ENCODE peak calls at places on chromosomes 7 and 10, in seven cellular contexts. V, U, W, S, R, E and I are unnamed samples. For H3K27me3 and H3K36me3, the result is how much of the 10 kb centered on the place peaks cover.

GRCh38 chr10:73907841-73908517 is 3.0 kb upstream of the PLAU start:
- DNase-seq in S (no peak), E (no peak), U (no peak), V (peak), W (no peak), R (no peak), I (peak)

GRCh38 chr10:74227697-74228424 is 76.8 kb downstream of the ADK start:
- DNase-seq in U (no peak), V (no peak), R (no peak), W (no peak), S (no peak), E (no peak), I (no peak)

GRCh38 chr7:45874408-45875131 is 1.7 kb upstream of the CCDC201 start:
- DNase-seq in W (no peak), R (no peak), U (no peak), S (peak), V (no peak), E (no peak), I (no peak)

GRCh38 chr7:37031571-37032257 is 307.4 kb upstream of the AOAH start:
- DNase-seq in U (no peak), E (peak), W (peak), R (peak), S (peak), V (peak), I (no peak)

GRCh38 chr10:19832624-19833507 is 16.6 kb downstream of the PLXDC2 start:
- DNase-seq in V (no peak), R (no peak), W (no peak), S (no peak), E (peak), U (no peak), I (no peak)

GRCh38 chr10:70167246-70167645 is 3.1 kb downstream of the SAR1A start:
- DNase-seq in W (no peak), U (no peak), S (no peak), E (no peak), R (no peak), V (no peak), I (no peak)

GRCh38 chr7:150949564-150949963 is 28.6 kb downstream of the KCNH2 start:
- DNase-seq in R (no peak), V (no peak), E (no peak), W (no peak), U (peak), S (no peak), I (no peak)

GRCh38 chr10:48464121-48464870 is 140.6 kb downstream of the ARHGAP22 start:
- DNase-seq in E (no peak), R (peak), S (no peak), U (peak), W (peak), V (no peak), I (no peak)

GRCh38 chr10:86666538-86666937 is 1.8 kb upstream of the LDB3 start:
- DNase-seq in V (no peak), R (no peak), U (no peak), W (no peak), E (no peak), S (no peak), I (peak)

GRCh38 chr10:100826983-100827818 is 81.8 kb downstream of the PAX2 start:
- DNase-seq in R (peak), U (peak), V (peak), W (peak), S (no peak), E (no peak), I (no peak)

GRCh38 chr7:15801041-15801440 is 114.6 kb upstream of the MEOX2 start:
- DNase-seq in W (no peak), R (no peak), E (no peak), U (no peak), V (no peak), S (no peak), I (no peak)

DNA sequence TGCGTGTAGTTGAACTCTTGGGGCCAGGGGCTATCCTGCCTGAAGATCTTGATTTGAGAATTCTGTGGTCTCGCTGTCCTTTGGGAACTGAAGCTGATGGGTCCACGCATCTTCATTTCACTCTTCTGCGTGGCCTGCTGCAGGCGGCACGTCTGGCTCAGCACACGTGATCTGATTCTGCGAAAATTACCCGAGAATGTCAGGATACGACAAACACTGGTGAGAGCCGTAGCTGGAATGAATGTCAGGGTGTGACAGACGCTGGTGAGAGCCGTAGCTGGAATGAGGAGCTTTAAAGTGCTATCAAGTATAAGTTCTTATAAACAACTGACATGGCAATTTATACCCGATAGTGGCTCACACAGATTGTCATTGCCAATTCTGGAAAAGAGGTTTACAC is 44.6 kb upstream of the CFAP46 start:
- DNase-seq in V (no peak), S (no peak), E (no peak), R (no peak), W (no peak), U (peak), I (no peak)
- H3K27me3 ChIP-seq in V (under half), S (half or more), E (under half), R (under half), W (under half), U (under half), I (under half)

GRCh38 chr10:122546242-122546641 is 14.3 kb upstream of the DMBT1 start:
- DNase-seq in E (no peak), U (no peak), R (no peak), V (no peak), W (peak), S (no peak), I (no peak)
- H3K36me3 ChIP-seq in E (under half), U (under half), R (under half), V (under half), W (under half), S (under half), I (under half)

GRCh38 chr7:100434297-100435144 is 1.8 kb downstream of the PPP1R35 start:
- DNase-seq in W (peak), U (no peak), R (no peak), S (no peak), V (no peak), E (no peak), I (no peak)
- H3K4me3 ChIP-seq in W (peak), U (peak), R (peak), S (peak), V (no peak), E (no peak), I (peak)

GRCh38 chr7:31017036-31017747 is 34.9 kb upstream of the ADCYAP1R1 start:
- DNase-seq in R (no peak), S (no peak), V (no peak), W (no peak), E (no peak), U (peak), I (no peak)
- H3K27me3 ChIP-seq in R (under half), S (under half), V (under half), W (under half), E (under half), U (under half), I (under half)

DNA sequence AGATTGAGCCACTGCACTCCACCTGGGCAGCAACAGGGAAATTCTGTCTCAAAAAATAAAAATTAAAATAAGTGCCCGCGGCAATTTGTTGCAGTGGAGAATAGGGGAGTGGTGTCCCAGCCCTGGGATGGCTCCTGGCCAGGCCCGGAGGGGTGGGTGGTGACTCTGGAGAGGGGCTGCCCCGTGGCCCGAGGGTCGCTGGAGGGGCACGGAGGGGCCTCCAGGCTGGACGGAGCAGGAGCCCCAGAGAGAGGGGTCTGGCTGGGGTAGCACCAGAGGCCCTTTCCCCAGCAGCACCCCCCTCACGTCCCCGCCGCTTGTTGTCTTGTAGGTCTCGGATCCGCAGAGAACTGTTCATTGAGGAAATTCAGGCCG is 38.6 kb upstream of the SH2B2 start:
- DNase-seq in E (no peak), V (no peak), R (no peak), W (no peak), S (no peak), U (no peak), I (no peak)
- H3K36me3 ChIP-seq in E (under half), V (under half), R (under half), W (under half), S (under half), U (under half), I (under half)

GRCh38 chr10:29533046-29533445 is 101.7 kb downstream of the SVIL start:
- DNase-seq in E (no peak), S (no peak), R (no peak), V (no peak), W (no peak), U (no peak), I (no peak)

GRCh38 chr10:29534590-29534989 is 100.2 kb downstream of the SVIL start:
- DNase-seq in W (no peak), E (no peak), S (no peak), U (no peak), V (no peak), R (no peak), I (no peak)

GRCh38 chr10:29533696-29534285 is 101.0 kb downstream of the SVIL start:
- DNase-seq in S (no peak), E (no peak), U (no peak), V (no peak), R (no peak), W (no peak), I (no peak)

GRCh38 chr10:29535778-29536459 is 98.9 kb downstream of the SVIL start:
- DNase-seq in R (no peak), V (no peak), S (no peak), U (no peak), E (no peak), W (no peak), I (no peak)

DNA sequence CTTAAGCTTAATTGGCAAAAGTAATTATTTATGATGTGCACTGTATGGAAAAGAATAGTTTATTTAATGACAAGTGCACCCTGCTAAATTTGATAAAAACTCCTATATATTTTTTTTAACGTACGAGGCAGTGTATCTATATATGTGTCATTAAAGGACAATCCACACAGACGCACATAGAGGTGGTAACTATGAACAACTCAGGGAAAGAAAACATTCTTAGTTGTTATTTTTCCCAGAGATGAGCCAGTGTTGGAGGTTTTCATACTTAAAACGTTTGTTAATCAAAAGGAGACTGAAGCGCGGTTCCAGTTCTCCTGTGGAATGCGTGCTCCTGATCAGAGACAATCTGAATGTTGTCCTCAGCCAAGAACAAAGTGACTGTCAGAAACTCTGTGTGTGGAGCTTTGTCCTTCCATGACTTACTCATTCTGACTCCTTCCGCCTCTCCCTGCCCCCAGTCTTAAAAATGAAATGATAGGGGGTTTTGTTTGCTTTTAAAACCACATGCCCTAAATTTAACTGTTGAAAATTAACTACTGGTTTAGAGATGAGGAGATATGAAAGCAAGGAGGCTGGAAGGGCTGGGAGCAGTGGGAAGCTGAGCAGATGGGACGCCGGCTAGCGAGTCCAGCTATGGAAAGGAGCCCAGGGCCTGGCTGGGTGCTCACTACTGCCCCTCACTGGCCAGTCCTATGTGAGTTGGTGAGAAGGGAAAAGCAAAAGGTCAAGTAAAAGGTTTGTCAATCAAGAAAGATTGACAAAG is 99.6 kb downstream of the SVIL start:
- DNase-seq in U (no peak), R (no peak), W (peak), E (no peak), S (peak), V (peak), I (peak)
- H3K4me3 ChIP-seq in U (no peak), R (no peak), W (no peak), E (no peak), S (peak), V (no peak), I (no peak)

GRCh38 chr10:117518246-117518645 is 24.3 kb upstream of the EMX2 start:
- DNase-seq in S (no peak), E (no peak), U (no peak), R (peak), V (no peak), W (peak), I (no peak)

GRCh38 chr10:117514971-117515370 is 27.6 kb upstream of the EMX2 start:
- DNase-seq in V (no peak), U (no peak), E (no peak), S (no peak), W (peak), R (no peak), I (no peak)

GRCh38 chr10:117519366-117519765 is 23.2 kb upstream of the EMX2 start:
- DNase-seq in S (no peak), R (peak), W (peak), U (no peak), E (no peak), V (no peak), I (no peak)

GRCh38 chr10:117519895-117520294 is 22.7 kb upstream of the EMX2 start:
- DNase-seq in S (no peak), R (peak), U (no peak), V (no peak), E (no peak), W (no peak), I (no peak)
- H3K27me3 ChIP-seq in S (under half), R (under half), U (under half), V (half or more), E (under half), W (half or more), I (under half)

GRCh38 chr7:2911466-2911865 is 67.4 kb upstream of the GNA12 start:
- DNase-seq in S (no peak), E (no peak), V (no peak), W (no peak), U (no peak), R (no peak), I (no peak)

GRCh38 chr7:2909471-2910039 is 65.4 kb upstream of the GNA12 start:
- DNase-seq in R (no peak), U (no peak), W (no peak), V (no peak), E (no peak), S (no peak), I (no peak)

GRCh38 chr7:2913760-2914387 is 69.8 kb upstream of the GNA12 start:
- DNase-seq in E (no peak), R (no peak), V (no peak), S (no peak), U (no peak), W (no peak), I (no peak)

GRCh38 chr7:2915023-2915422 is 70.9 kb upstream of the GNA12 start:
- DNase-seq in V (no peak), U (no peak), S (no peak), E (no peak), W (no peak), R (no peak), I (no peak)

DNA sequence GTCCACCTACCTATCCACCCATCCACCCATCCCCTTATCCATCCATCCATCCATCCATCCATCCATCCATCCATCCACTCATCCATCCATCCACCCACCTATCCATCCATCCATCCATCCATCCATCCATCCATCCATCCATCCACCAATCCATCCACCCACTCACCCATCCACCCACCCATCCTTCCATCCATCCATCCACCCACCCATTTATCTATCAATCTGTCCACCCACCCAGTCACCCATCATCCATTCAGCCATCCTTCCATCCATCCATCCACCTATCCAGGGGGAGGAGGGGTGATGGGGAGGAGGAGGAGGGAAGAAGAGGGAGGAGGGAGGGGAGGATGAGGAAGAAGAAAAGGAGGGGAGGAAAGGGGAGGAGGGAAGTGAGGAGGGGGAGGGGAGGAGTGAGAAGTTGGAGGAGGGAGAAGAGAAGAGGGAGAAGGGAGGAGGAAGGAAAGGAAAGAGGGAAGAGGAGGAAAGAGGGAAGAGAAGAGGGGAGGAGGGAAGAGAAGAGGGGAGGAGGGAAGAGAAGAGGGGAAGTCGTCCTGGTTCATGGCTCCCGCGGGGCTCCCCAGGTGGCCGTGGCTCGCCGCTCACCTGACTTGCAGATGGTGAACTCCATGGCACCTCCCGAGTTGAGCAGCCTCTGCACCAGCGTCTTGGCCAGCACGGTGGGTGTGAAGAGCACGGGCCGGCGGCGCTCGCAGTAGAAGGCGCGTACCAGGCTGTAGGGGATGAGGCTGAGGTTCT is 68.8 kb upstream of the GNA12 start:
- DNase-seq in S (no peak), E (no peak), U (no peak), W (no peak), R (no peak), V (no peak), I (no peak)
- H3K36me3 ChIP-seq in S (under half), E (under half), U (under half), W (under half), R (under half), V (under half), I (under half)

GRCh38 chr7:74387606-74388005 is 66.1 kb upstream of the GTF2IRD1 start:
- DNase-seq in R (no peak), W (no peak), E (no peak), S (no peak), U (no peak), V (no peak), I (no peak)
- H3K4me3 ChIP-seq in R (no peak), W (no peak), E (no peak), S (no peak), U (no peak), V (no peak), I (no peak)

GRCh38 chr10:78783753-78784152 is 285.0 kb upstream of the ZMIZ1 start:
- DNase-seq in R (no peak), E (no peak), U (peak), S (no peak), W (peak), V (no peak), I (no peak)
- H3K27me3 ChIP-seq in R (under half), E (under half), U (under half), S (under half), W (under half), V (under half), I (under half)